ENCODE peak calls at places on chromosomes 3 and 15, in ten cellular contexts. M is ovary, J is A549, O is adrenal gland, Q is stomach, B is endothelial cell of umbilical vein, C is uterus, K is K562, U is lower leg skin, R is spleen. A is an unnamed sample.

GRCh38 chr15:90266061-90266431 is 574 bp downstream of the NGRN start:
- DNase-seq in M (peak; percentile 54), J (peak; percentile 68), O (peak; percentile 72), Q (peak; percentile 28), B (no peak), C (peak; percentile 32), K (no peak), U (no peak), R (peak; percentile 77), A (peak; percentile 39)

GRCh38 chr3:147930417-147930816 is 521.3 kb downstream of the ZIC1 start:
- DNase-seq in M (no peak), J (peak; percentile 6), O (no peak), Q (no peak), B (peak; percentile 71), C (no peak), K (no peak), U (no peak), R (no peak), A (no peak)

GRCh38 chr15:55791576-55792400 is 48.8 kb upstream of the PRTG start:
- DNase-seq in M (no peak), J (peak; percentile 27), O (no peak), Q (no peak), B (peak; percentile 15), C (no peak), K (no peak), U (no peak), R (no peak), A (no peak)

GRCh38 chr3:51176923-51177322 is 208.2 kb upstream of the MANF start:
- DNase-seq in M (no peak), J (no peak), O (no peak), Q (no peak), B (no peak), C (no peak), K (no peak), U (no peak), R (no peak), A (no peak)

GRCh38 chr3:37642959-37643598 is 218.6 kb upstream of the CTDSPL start:
- DNase-seq in M (no peak), J (no peak), O (no peak), Q (no peak), B (no peak), C (no peak), K (no peak), U (no peak), R (no peak), A (no peak)

GRCh38 chr15:51088585-51088984 is 6.1 kb downstream of the TNFAIP8L3 start:
- DNase-seq in M (no peak), J (no peak), O (no peak), Q (no peak), B (no peak), C (no peak), K (no peak), U (no peak), R (no peak), A (no peak)

GRCh38 chr15:83654379-83655236 is 685 bp downstream of the ADAMTSL3 start:
- DNase-seq in M (peak; percentile 35), J (no peak), O (no peak), Q (peak; percentile 28), B (no peak), C (peak; percentile 64), K (no peak), U (no peak), R (no peak), A (peak; percentile 69)

GRCh38 chr3:37991823-37992222 is 1.2 kb downstream of the VILL start:
- DNase-seq in M (peak; percentile 32), J (no peak), O (no peak), Q (peak; percentile 25), B (no peak), C (no peak), K (no peak), U (peak; percentile 83), R (no peak), A (no peak)

GRCh38 chr15:87973456-87974215 is 282.9 kb downstream of the NTRK3 start:
- DNase-seq in M (no peak), J (no peak), O (no peak), Q (no peak), B (no peak), C (no peak), K (no peak), U (no peak), R (no peak), A (no peak)

GRCh38 chr15:86010891-86011290 is 68.8 kb upstream of the AGBL1 start:
- DNase-seq in M (no peak), J (no peak), O (no peak), Q (no peak), B (no peak), C (no peak), K (no peak), U (no peak), R (no peak), A (no peak)

DNA sequence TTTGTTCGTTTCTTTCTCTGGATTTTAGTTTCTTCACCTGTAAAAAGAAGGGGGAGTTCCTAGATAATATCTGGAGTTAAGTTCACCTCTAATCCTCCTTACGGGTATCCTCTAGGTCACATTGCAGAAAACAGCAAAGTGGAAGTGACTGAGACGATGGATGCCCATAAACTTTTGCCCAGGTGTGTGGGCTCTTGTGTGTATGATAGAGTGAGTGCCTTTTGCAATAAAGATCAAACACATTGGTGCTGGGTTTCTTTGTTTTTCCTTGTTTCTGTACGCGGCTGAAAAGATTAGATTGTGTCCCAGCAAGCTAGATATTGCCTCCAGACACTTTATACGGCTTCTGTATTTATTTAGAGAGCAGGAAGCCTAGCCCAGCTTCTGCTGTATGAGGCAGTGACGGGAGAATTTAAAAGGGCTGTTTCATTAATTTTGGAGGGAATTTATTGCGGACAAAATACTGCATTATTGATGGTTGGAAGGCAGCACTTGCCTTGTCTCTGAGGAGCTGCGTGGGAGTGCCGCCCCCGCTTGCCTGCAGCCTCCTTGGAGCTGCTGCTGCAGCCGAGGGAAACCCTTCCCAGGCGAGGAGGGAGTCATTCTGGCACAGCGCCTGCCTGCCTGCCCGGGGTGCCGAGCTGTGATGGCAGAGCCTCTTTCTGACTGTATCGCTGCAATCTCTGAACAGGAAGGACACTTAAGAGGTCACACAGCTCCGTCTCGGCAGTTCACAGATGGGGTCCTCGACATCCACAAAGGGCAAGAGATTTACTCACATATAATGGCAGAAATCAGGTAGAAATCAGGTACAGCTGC is 38.6 kb downstream of the PYDC2 start:
- DNase-seq in M (peak; percentile 56), J (no peak), O (peak; percentile 82), Q (peak; percentile 36), B (no peak), C (peak; percentile 23), K (no peak), U (no peak), R (no peak), A (peak; percentile 25)
- H3K4me3 ChIP-seq in M (no peak overlapping the region), J (no peak overlapping the region), O (no peak overlapping the region), Q (peak overlapping the region; percentile 8), B (no peak overlapping the region), C (no peak overlapping the region), K (no peak overlapping the region), U (no peak overlapping the region), R (no peak overlapping the region), A (no peak overlapping the region)

GRCh38 chr3:112640864-112641751 is at the start of gene CCDC80:
- DNase-seq in M (no peak), J (peak; percentile 91), O (no peak), Q (no peak), B (peak; percentile 91), C (peak; percentile 20), K (peak; percentile 8), U (no peak), R (no peak), A (no peak)
- TF ChIP-seq POLR2A in M (peak; percentile 63), J (peak; percentile 92), O (peak; percentile 84), Q (no peak), B (peak; percentile 100), C (no peak), K (peak; percentile 89), U (no peak), R (no peak), A (peak; percentile 31)

GRCh38 chr15:95497681-95498080 is 832.8 kb upstream of the NR2F2 start:
- DNase-seq in M (no peak), J (no peak), O (no peak), Q (no peak), B (no peak), C (no peak), K (no peak), U (no peak), R (no peak), A (no peak)

GRCh38 chr15:95499397-95499796 is 831.1 kb upstream of the NR2F2 start:
- DNase-seq in M (no peak), J (no peak), O (no peak), Q (no peak), B (peak; percentile 87), C (no peak), K (no peak), U (no peak), R (no peak), A (no peak)

GRCh38 chr15:95492388-95493070 is 838.0 kb upstream of the NR2F2 start:
- DNase-seq in M (no peak), J (no peak), O (no peak), Q (no peak), B (no peak), C (no peak), K (no peak), U (no peak), R (no peak), A (no peak)

GRCh38 chr15:95498956-95499355 is 831.5 kb upstream of the NR2F2 start:
- DNase-seq in M (no peak), J (no peak), O (no peak), Q (no peak), B (peak; percentile 49), C (no peak), K (no peak), U (no peak), R (no peak), A (no peak)

DNA sequence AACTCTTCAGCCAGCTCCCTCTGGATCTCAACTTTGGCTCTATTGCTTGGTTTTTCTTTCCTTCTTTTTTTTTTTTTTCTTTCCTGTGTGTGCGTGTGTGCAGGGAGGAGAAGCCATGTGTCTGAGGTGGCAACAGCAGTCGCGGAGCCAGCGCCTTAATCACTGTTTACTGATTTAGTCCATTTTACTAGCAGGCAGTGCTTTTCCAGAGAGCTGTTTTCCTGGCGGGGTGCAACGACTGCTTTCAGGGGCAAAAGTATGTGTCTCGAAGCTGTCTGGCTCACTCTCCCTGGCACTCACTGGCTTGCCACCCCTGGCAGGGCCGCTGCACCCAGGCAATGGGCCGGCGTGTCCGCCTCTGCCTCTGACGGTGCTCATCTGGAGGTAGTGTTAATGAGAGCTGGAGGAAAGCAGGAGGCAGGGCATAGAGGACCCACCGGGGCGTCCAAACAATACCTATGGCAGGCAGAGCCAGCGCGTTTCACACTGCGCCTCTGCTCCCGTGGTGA is 835.4 kb upstream of the NR2F2 start:
- DNase-seq in M (peak; percentile 50), J (no peak), O (no peak), Q (peak; percentile 35), B (no peak), C (no peak), K (no peak), U (no peak), R (no peak), A (no peak)
- H3K4me3 ChIP-seq in M (no peak overlapping the region), J (no peak overlapping the region), O (no peak overlapping the region), Q (peak overlapping the region; percentile 13), B (no peak overlapping the region), C (no peak overlapping the region), K (no peak overlapping the region), U (no peak overlapping the region), R (no peak overlapping the region), A (no peak overlapping the region)

DNA sequence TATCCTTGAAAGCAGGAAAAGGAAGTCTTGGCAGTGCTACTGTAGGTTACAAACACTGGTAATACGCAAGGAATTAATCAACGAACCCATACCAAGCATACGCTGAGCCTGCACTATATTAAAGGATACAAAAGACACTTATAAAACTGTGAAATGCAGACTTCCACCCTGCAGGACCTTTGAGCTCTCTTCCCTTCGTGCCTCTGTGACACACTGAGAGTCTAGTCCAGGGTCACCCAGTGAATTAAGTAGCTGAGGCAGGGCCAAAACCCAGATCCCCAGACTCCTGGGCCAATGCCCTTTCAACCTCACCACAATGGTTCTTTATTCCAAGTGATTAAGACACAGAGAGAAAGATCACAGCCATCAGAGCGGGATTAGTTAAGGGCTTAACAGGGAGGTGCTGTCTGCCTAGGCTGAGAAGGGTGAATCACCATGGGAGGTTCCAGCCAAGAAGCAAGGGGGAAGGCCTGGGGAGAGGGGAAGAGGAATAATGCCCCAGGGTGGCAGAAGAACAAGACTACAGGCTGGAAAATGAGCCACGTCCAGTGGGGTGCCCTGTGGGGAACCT is 6.8 kb downstream of the ANXA2 start:
- DNase-seq in M (no peak), J (peak; percentile 82), O (peak; percentile 83), Q (peak; percentile 42), B (peak; percentile 87), C (no peak), K (no peak), U (peak; percentile 85), R (no peak), A (no peak)
- TF ChIP-seq POLR2A in M (no peak), J (no peak), O (no peak), Q (no peak), B (no peak), C (no peak), K (no peak), U (no peak), R (no peak), A (no peak)